ENCODE peak calls at places on chromosome 16, in seven cellular contexts. One of them, this sample, is unnamed.

GRCh38 chr16:66324785-66325184 is 41.7 kb upstream of the CDH5 start:
- DNase-seq in A673: peak; percentile 59
- DNase-seq in CD8-positive, alpha-beta T cell: no peak
- DNase-seq in heart right ventricle: no peak
- DNase-seq in RWPE1: peak; percentile 26
- DNase-seq in prostate gland: no peak
- DNase-seq in cardiac muscle cell: peak; percentile 48
- DNase-seq in this sample: no peak

GRCh38 chr16:86697715-86698114 is 119.4 kb downstream of the FOXL1 start:
- DNase-seq in CD8-positive, alpha-beta T cell: no peak
- DNase-seq in A673: peak; percentile 43
- DNase-seq in heart right ventricle: no peak
- DNase-seq in cardiac muscle cell: no peak
- DNase-seq in prostate gland: no peak
- DNase-seq in RWPE1: no peak
- DNase-seq in this sample: no peak

GRCh38 chr16:78648517-78648916 is 549.1 kb downstream of the WWOX start:
- DNase-seq in CD8-positive, alpha-beta T cell: no peak
- DNase-seq in heart right ventricle: peak; percentile 60
- DNase-seq in A673: no peak
- DNase-seq in prostate gland: no peak
- DNase-seq in cardiac muscle cell: no peak
- DNase-seq in RWPE1: no peak
- DNase-seq in this sample: no peak

GRCh38 chr16:12158428-12158827 is 181.9 kb downstream of the SNX29 start:
- DNase-seq in prostate gland: no peak
- DNase-seq in A673: no peak
- DNase-seq in cardiac muscle cell: no peak
- DNase-seq in RWPE1: peak; percentile 61
- DNase-seq in CD8-positive, alpha-beta T cell: no peak
- DNase-seq in heart right ventricle: no peak
- DNase-seq in this sample: no peak

GRCh38 chr16:8962393-8963009 is 1.2 kb downstream of the USP7 start:
- DNase-seq in RWPE1: peak; percentile 43
- DNase-seq in prostate gland: no peak
- DNase-seq in cardiac muscle cell: peak; percentile 42
- DNase-seq in CD8-positive, alpha-beta T cell: peak; percentile 76
- DNase-seq in A673: peak; percentile 20
- DNase-seq in heart right ventricle: no peak
- DNase-seq in this sample: peak; percentile 23

GRCh38 chr16:869823-870641 is 69.5 kb upstream of the GNG13 start:
- DNase-seq in A673: no peak
- DNase-seq in heart right ventricle: no peak
- DNase-seq in prostate gland: no peak
- DNase-seq in RWPE1: no peak
- DNase-seq in cardiac muscle cell: no peak
- DNase-seq in CD8-positive, alpha-beta T cell: no peak
- DNase-seq in this sample: no peak

GRCh38 chr16:70751593-70751992 is 49.4 kb downstream of the VAC14 start:
- DNase-seq in RWPE1: no peak
- DNase-seq in cardiac muscle cell: no peak
- DNase-seq in prostate gland: no peak
- DNase-seq in heart right ventricle: no peak
- DNase-seq in CD8-positive, alpha-beta T cell: no peak
- DNase-seq in A673: no peak
- DNase-seq in this sample: no peak

GRCh38 chr16:68786685-68787418 is 49.8 kb downstream of the CDH1 start:
- DNase-seq in A673: no peak
- DNase-seq in RWPE1: peak; percentile 80
- DNase-seq in heart right ventricle: no peak
- DNase-seq in prostate gland: peak; percentile 65
- DNase-seq in CD8-positive, alpha-beta T cell: no peak
- DNase-seq in cardiac muscle cell: no peak
- DNase-seq in this sample: peak; percentile 23

GRCh38 chr16:3971706-3972105 is 91.2 kb upstream of the CREBBP start:
- DNase-seq in cardiac muscle cell: peak; percentile 18
- DNase-seq in CD8-positive, alpha-beta T cell: no peak
- DNase-seq in A673: no peak
- DNase-seq in RWPE1: no peak
- DNase-seq in prostate gland: no peak
- DNase-seq in heart right ventricle: no peak
- DNase-seq in this sample: no peak

GRCh38 chr16:80940069-80940856 is 66.4 kb downstream of the CMC2 start:
- DNase-seq in cardiac muscle cell: no peak
- DNase-seq in CD8-positive, alpha-beta T cell: no peak
- DNase-seq in heart right ventricle: no peak
- DNase-seq in RWPE1: no peak
- DNase-seq in prostate gland: no peak
- DNase-seq in A673: no peak
- DNase-seq in this sample: no peak

GRCh38 chr16:82061861-82062525 is 26.9 kb downstream of the HSD17B2 start:
- DNase-seq in CD8-positive, alpha-beta T cell: no peak
- DNase-seq in A673: peak; percentile 59
- DNase-seq in cardiac muscle cell: peak; percentile 10
- DNase-seq in RWPE1: peak; percentile 40
- DNase-seq in prostate gland: no peak
- DNase-seq in heart right ventricle: no peak
- DNase-seq in this sample: no peak

GRCh38 chr16:89827383-89828198 is 684 bp upstream of the SPIRE2 start:
- DNase-seq in A673: peak; percentile 40
- DNase-seq in cardiac muscle cell: peak; percentile 54
- DNase-seq in RWPE1: peak; percentile 19
- DNase-seq in prostate gland: peak; percentile 46
- DNase-seq in heart right ventricle: peak; percentile 50
- DNase-seq in CD8-positive, alpha-beta T cell: no peak
- DNase-seq in this sample: peak; percentile 57

GRCh38 chr16:53131363-53132071 is 76.7 kb downstream of the CHD9 start:
- DNase-seq in prostate gland: peak; percentile 46
- DNase-seq in RWPE1: peak; percentile 57
- DNase-seq in heart right ventricle: peak; percentile 53
- DNase-seq in A673: peak; percentile 63
- DNase-seq in CD8-positive, alpha-beta T cell: peak; percentile 55
- DNase-seq in cardiac muscle cell: peak; percentile 68
- DNase-seq in this sample: peak; percentile 62

GRCh38 chr16:1708083-1708767 is 2.2 kb downstream of the MAPK8IP3 start:
- DNase-seq in prostate gland: no peak
- DNase-seq in CD8-positive, alpha-beta T cell: peak; percentile 38
- DNase-seq in heart right ventricle: no peak
- DNase-seq in RWPE1: no peak
- DNase-seq in cardiac muscle cell: peak; percentile 18
- DNase-seq in A673: no peak
- DNase-seq in this sample: no peak

GRCh38 chr16:54287758-54288591 is 1.4 kb upstream of the IRX3 start:
- DNase-seq in RWPE1: no peak
- DNase-seq in heart right ventricle: peak; percentile 18
- DNase-seq in A673: no peak
- DNase-seq in CD8-positive, alpha-beta T cell: no peak
- DNase-seq in cardiac muscle cell: peak; percentile 55
- DNase-seq in prostate gland: no peak
- DNase-seq in this sample: no peak

GRCh38 chr16:20263138-20263855 is 64.0 kb downstream of the GP2 start:
- DNase-seq in cardiac muscle cell: no peak
- DNase-seq in prostate gland: no peak
- DNase-seq in CD8-positive, alpha-beta T cell: no peak
- DNase-seq in heart right ventricle: no peak
- DNase-seq in RWPE1: no peak
- DNase-seq in A673: no peak
- DNase-seq in this sample: no peak

GRCh38 chr16:71507061-71507460 is 17.9 kb upstream of the ZNF19 start:
- DNase-seq in A673: no peak
- DNase-seq in CD8-positive, alpha-beta T cell: no peak
- DNase-seq in prostate gland: no peak
- DNase-seq in heart right ventricle: no peak
- DNase-seq in cardiac muscle cell: no peak
- DNase-seq in RWPE1: no peak
- DNase-seq in this sample: no peak

GRCh38 chr16:17364319-17365210 is 106.2 kb downstream of the XYLT1 start:
- DNase-seq in cardiac muscle cell: no peak
- DNase-seq in A673: no peak
- DNase-seq in CD8-positive, alpha-beta T cell: peak; percentile 80
- DNase-seq in RWPE1: peak; percentile 6
- DNase-seq in prostate gland: peak; percentile 53
- DNase-seq in heart right ventricle: no peak
- DNase-seq in this sample: no peak

GRCh38 chr16:84225126-84225525 is 14.7 kb downstream of the KCNG4 start:
- DNase-seq in cardiac muscle cell: no peak
- DNase-seq in RWPE1: no peak
- DNase-seq in A673: no peak
- DNase-seq in prostate gland: no peak
- DNase-seq in heart right ventricle: no peak
- DNase-seq in CD8-positive, alpha-beta T cell: no peak
- DNase-seq in this sample: no peak

GRCh38 chr16:2032285-2033056 is 5.8 kb downstream of the NHERF2 start:
- DNase-seq in heart right ventricle: no peak
- DNase-seq in A673: no peak
- DNase-seq in RWPE1: no peak
- DNase-seq in prostate gland: no peak
- DNase-seq in CD8-positive, alpha-beta T cell: no peak
- DNase-seq in cardiac muscle cell: no peak
- DNase-seq in this sample: no peak

GRCh38 chr16:5020551-5020950 is 13.2 kb downstream of the NAGPA start:
- DNase-seq in RWPE1: no peak
- DNase-seq in cardiac muscle cell: no peak
- DNase-seq in A673: no peak
- DNase-seq in prostate gland: no peak
- DNase-seq in heart right ventricle: no peak
- DNase-seq in CD8-positive, alpha-beta T cell: no peak
- DNase-seq in this sample: no peak

GRCh38 chr16:88883946-88884345 is 17.5 kb upstream of the PABPN1L start:
- DNase-seq in RWPE1: no peak
- DNase-seq in A673: no peak
- DNase-seq in prostate gland: no peak
- DNase-seq in cardiac muscle cell: no peak
- DNase-seq in heart right ventricle: no peak
- DNase-seq in CD8-positive, alpha-beta T cell: no peak
- DNase-seq in this sample: no peak

GRCh38 chr16:73877148-73877547 is 419.5 kb upstream of the PSMD7 start:
- DNase-seq in CD8-positive, alpha-beta T cell: no peak
- DNase-seq in A673: no peak
- DNase-seq in prostate gland: no peak
- DNase-seq in cardiac muscle cell: no peak
- DNase-seq in heart right ventricle: no peak
- DNase-seq in RWPE1: no peak
- DNase-seq in this sample: no peak

GRCh38 chr16:59878479-59878878 is 1144.4 kb upstream of the GOT2 start:
- DNase-seq in RWPE1: peak; percentile 72
- DNase-seq in cardiac muscle cell: peak; percentile 61
- DNase-seq in CD8-positive, alpha-beta T cell: no peak
- DNase-seq in prostate gland: no peak
- DNase-seq in A673: peak; percentile 2
- DNase-seq in heart right ventricle: no peak
- DNase-seq in this sample: no peak

GRCh38 chr16:49928176-49928892 is 72.4 kb upstream of the ZNF423 start:
- DNase-seq in CD8-positive, alpha-beta T cell: no peak
- DNase-seq in RWPE1: no peak
- DNase-seq in A673: no peak
- DNase-seq in prostate gland: no peak
- DNase-seq in cardiac muscle cell: no peak
- DNase-seq in heart right ventricle: no peak
- DNase-seq in this sample: no peak

GRCh38 chr16:81633147-81633619 is 145.9 kb upstream of the PLCG2 start:
- DNase-seq in RWPE1: no peak
- DNase-seq in heart right ventricle: no peak
- DNase-seq in prostate gland: no peak
- DNase-seq in cardiac muscle cell: no peak
- DNase-seq in A673: no peak
- DNase-seq in CD8-positive, alpha-beta T cell: no peak
- DNase-seq in this sample: no peak

GRCh38 chr16:15849209-15849981 is 7.4 kb downstream of the MYH11 start:
- DNase-seq in heart right ventricle: no peak
- DNase-seq in CD8-positive, alpha-beta T cell: no peak
- DNase-seq in RWPE1: no peak
- DNase-seq in cardiac muscle cell: no peak
- DNase-seq in prostate gland: no peak
- DNase-seq in A673: no peak
- DNase-seq in this sample: no peak

GRCh38 chr16:21524068-21524751 is 75.2 kb upstream of the METTL9 start:
- DNase-seq in CD8-positive, alpha-beta T cell: no peak
- DNase-seq in heart right ventricle: no peak
- DNase-seq in prostate gland: no peak
- DNase-seq in cardiac muscle cell: no peak
- DNase-seq in A673: no peak
- DNase-seq in RWPE1: no peak
- DNase-seq in this sample: no peak
- H3K27ac ChIP-seq in CD8-positive, alpha-beta T cell: no peak overlapping the region
- H3K27ac ChIP-seq in heart right ventricle: no peak overlapping the region
- H3K27ac ChIP-seq in prostate gland: no peak overlapping the region
- H3K27ac ChIP-seq in cardiac muscle cell: no peak overlapping the region
- H3K27ac ChIP-seq in A673: no peak overlapping the region
- H3K27ac ChIP-seq in RWPE1: peak overlapping the region; percentile 1
- H3K27ac ChIP-seq in this sample: no peak overlapping the region

DNA sequence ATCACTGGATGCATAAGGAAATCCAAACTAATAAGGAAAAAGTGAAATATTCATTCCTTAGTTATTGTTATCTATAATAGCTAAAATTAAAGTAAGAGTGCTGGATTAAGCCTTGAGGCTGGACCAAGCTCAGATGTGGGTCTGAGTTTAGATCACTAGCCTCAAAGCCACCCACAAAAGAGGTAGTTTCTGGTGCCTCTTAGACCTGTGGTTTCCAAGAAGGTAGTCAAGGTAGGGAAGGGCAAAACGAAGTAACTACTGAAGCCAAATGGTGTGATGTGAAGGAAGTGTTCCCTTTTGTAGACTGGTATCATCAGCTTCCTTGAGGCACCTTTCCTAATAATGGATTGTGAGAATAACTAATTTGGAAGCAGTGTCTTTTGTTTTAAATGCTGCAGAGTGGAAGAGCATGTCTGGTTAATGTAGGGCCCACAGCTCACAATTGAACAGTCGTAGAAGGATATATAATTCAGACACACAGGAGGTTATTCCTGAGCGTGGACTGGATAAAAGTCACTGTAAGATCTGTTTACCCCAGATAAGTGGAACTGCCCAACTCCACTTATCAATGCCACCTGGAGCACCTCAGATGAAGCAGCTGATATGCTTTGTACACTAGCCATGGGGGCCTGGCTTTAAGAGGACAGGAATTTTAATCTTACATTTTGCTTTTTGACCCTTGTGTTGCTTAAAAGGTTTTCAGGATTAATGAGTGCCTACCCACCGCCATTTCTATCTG is 31.7 kb upstream of the LCMT1 start:
- DNase-seq in A673: no peak
- DNase-seq in prostate gland: no peak
- DNase-seq in CD8-positive, alpha-beta T cell: no peak
- DNase-seq in RWPE1: no peak
- DNase-seq in cardiac muscle cell: no peak
- DNase-seq in heart right ventricle: no peak
- DNase-seq in this sample: no peak
- TF ChIP-seq CTCF in A673: no peak
- TF ChIP-seq CTCF in prostate gland: no peak
- TF ChIP-seq CTCF in CD8-positive, alpha-beta T cell: no peak
- TF ChIP-seq CTCF in RWPE1: no peak
- TF ChIP-seq CTCF in cardiac muscle cell: no peak
- TF ChIP-seq CTCF in heart right ventricle: no peak
- TF ChIP-seq CTCF in this sample: no peak

GRCh38 chr16:30528799-30529457 is 2.6 kb upstream of the ZNF768 start:
- DNase-seq in heart right ventricle: no peak
- DNase-seq in prostate gland: no peak
- DNase-seq in CD8-positive, alpha-beta T cell: no peak
- DNase-seq in RWPE1: no peak
- DNase-seq in cardiac muscle cell: no peak
- DNase-seq in A673: no peak
- DNase-seq in this sample: no peak
- H3K27ac ChIP-seq in heart right ventricle: peak overlapping the region; percentile 98
- H3K27ac ChIP-seq in prostate gland: peak overlapping the region; percentile 96
- H3K27ac ChIP-seq in CD8-positive, alpha-beta T cell: no peak overlapping the region
- H3K27ac ChIP-seq in RWPE1: peak overlapping the region; percentile 97
- H3K27ac ChIP-seq in cardiac muscle cell: no peak overlapping the region
- H3K27ac ChIP-seq in A673: no peak overlapping the region
- H3K27ac ChIP-seq in this sample: no peak overlapping the region

GRCh38 chr16:31094424-31095120 is at the start of gene VKORC1:
- DNase-seq in prostate gland: peak; percentile 96
- DNase-seq in CD8-positive, alpha-beta T cell: peak; percentile 85
- DNase-seq in heart right ventricle: peak; percentile 96
- DNase-seq in cardiac muscle cell: peak; percentile 97
- DNase-seq in RWPE1: peak; percentile 91
- DNase-seq in A673: peak; percentile 98
- DNase-seq in this sample: peak; percentile 97
- TF ChIP-seq CTCF in prostate gland: peak; percentile 34
- TF ChIP-seq CTCF in CD8-positive, alpha-beta T cell: no peak
- TF ChIP-seq CTCF in heart right ventricle: no peak
- TF ChIP-seq CTCF in cardiac muscle cell: no peak
- TF ChIP-seq CTCF in RWPE1: no peak
- TF ChIP-seq CTCF in A673: no peak
- TF ChIP-seq CTCF in this sample: no peak